ENCODE peak calls at places on chromosomes 12 and 14, in five cellular contexts. L, V, W, Y and B are unnamed samples. For H3K36me3, the result is how much of the 10 kb centered on the place peaks cover.

GRCh38 chr12:64618953-64619590 is 8.8 kb downstream of the RASSF3 start:
- DNase-seq in W (no peak), Y (no peak), L (no peak), V (no peak), B (peak)

GRCh38 chr12:6777386-6777785 is 5.1 kb downstream of the LAG3 start:
- DNase-seq in Y (no peak), W (no peak), L (no peak), V (no peak), B (no peak)

GRCh38 chr12:58349161-58349560 is 407.8 kb downstream of the ATP23 start:
- DNase-seq in W (no peak), Y (no peak), L (no peak), V (no peak), B (no peak)

GRCh38 chr14:96592591-96593388 is 90.6 kb downstream of the PAPOLA start:
- DNase-seq in W (peak), V (no peak), L (peak), Y (peak), B (peak)

GRCh38 chr12:38932320-38932719 is 26.9 kb upstream of the CPNE8 start:
- DNase-seq in V (no peak), Y (no peak), W (no peak), L (no peak), B (no peak)

GRCh38 chr12:44616385-44616784 is 259.7 kb downstream of the NELL2 start:
- DNase-seq in Y (no peak), W (no peak), V (no peak), L (no peak), B (no peak)

GRCh38 chr12:131795688-131796410 is 32.3 kb upstream of the MMP17 start:
- DNase-seq in L (no peak), V (no peak), Y (no peak), W (no peak), B (no peak)

GRCh38 chr12:29561736-29562135 is 64.2 kb upstream of the OVCH1 start:
- DNase-seq in W (no peak), L (no peak), Y (no peak), V (no peak), B (no peak)

GRCh38 chr14:96940009-96940408 is 142.8 kb downstream of the VRK1 start:
- DNase-seq in V (no peak), Y (no peak), L (no peak), W (no peak), B (no peak)

GRCh38 chr12:118015306-118015705 is 1.2 kb upstream of the RFC5 start:
- DNase-seq in W (no peak), L (no peak), V (no peak), Y (no peak), B (no peak)

GRCh38 chr12:4448943-4449861 is 3.6 kb upstream of the FGF6 start:
- DNase-seq in V (no peak), L (no peak), Y (no peak), W (no peak), B (no peak)

GRCh38 chr12:15534322-15534721 is 212.0 kb downstream of the PTPRO start:
- DNase-seq in V (no peak), L (no peak), W (no peak), Y (no peak), B (no peak)

GRCh38 chr14:57634335-57634734 is 140.7 kb upstream of the CCDC198 start:
- DNase-seq in V (no peak), W (no peak), Y (no peak), L (no peak), B (no peak)

GRCh38 chr14:23588884-23589598 is 10.5 kb upstream of the JPH4 start:
- DNase-seq in W (peak), Y (peak), L (peak), V (peak), B (peak)

GRCh38 chr12:105622220-105622619 is 291.7 kb downstream of the C12orf75 start:
- DNase-seq in L (no peak), W (no peak), V (no peak), Y (no peak), B (no peak)

GRCh38 chr12:117342682-117343081 is 18.7 kb downstream of the NOS1 start:
- DNase-seq in L (no peak), Y (no peak), W (no peak), V (no peak), B (no peak)

GRCh38 chr12:84875241-84875640 is 37.4 kb downstream of the SLC6A15 start:
- DNase-seq in L (no peak), V (no peak), W (no peak), Y (no peak), B (no peak)

GRCh38 chr12:45575823-45576448 is 153.6 kb upstream of the ARID2 start:
- DNase-seq in L (no peak), Y (no peak), W (no peak), V (no peak), B (peak)

GRCh38 chr12:120903818-120904773 is at the start of gene SPPL3:
- DNase-seq in W (peak), Y (peak), L (peak), V (peak), B (peak)

GRCh38 chr12:89451876-89452275 is 72.7 kb downstream of the GALNT4 start:
- DNase-seq in V (no peak), W (no peak), L (peak), Y (no peak), B (no peak)

GRCh38 chr12:130715150-130715995 is 726 bp downstream of the RIMBP2 start:
- DNase-seq in W (peak), Y (no peak), V (peak), L (no peak), B (peak)

GRCh38 chr12:100724071-100724470 is 70.5 kb upstream of the ANO4 start:
- DNase-seq in V (no peak), Y (no peak), W (no peak), L (no peak), B (no peak)

GRCh38 chr12:12899530-12900380 is 8.4 kb downstream of the GPRC5A start:
- DNase-seq in L (no peak), Y (no peak), V (peak), W (no peak), B (peak)

GRCh38 chr12:52522346-52523011 is 2.3 kb upstream of the KRT5 start:
- DNase-seq in L (no peak), V (no peak), Y (peak), W (no peak), B (no peak)

GRCh38 chr12:110637869-110638441 is 24.0 kb downstream of the TCTN1 start:
- DNase-seq in V (no peak), L (no peak), Y (no peak), W (no peak), B (no peak)

GRCh38 chr14:63039800-63040380 is 5.4 kb downstream of the KCNH5 start:
- DNase-seq in W (no peak), V (no peak), L (no peak), Y (no peak), B (no peak)

GRCh38 chr12:107651867-107652449 is 33.6 kb upstream of the PWP1 start:
- DNase-seq in Y (no peak), V (no peak), W (no peak), L (no peak), B (no peak)

GRCh38 chr12:12376636-12377448 is 20.0 kb downstream of the BORCS5 start:
- DNase-seq in L (no peak), V (no peak), W (no peak), Y (no peak), B (peak)

GRCh38 chr14:22466520-22466919 is 122.5 kb downstream of the DAD1 start:
- DNase-seq in W (no peak), V (no peak), Y (no peak), L (no peak), B (peak)

GRCh38 chr14:29216316-29216715 is 449.7 kb downstream of the FOXG1 start:
- DNase-seq in Y (no peak), L (no peak), V (no peak), W (no peak), B (no peak)

GRCh38 chr14:60532442-60532841 is 23.5 kb downstream of the SIX6 start:
- DNase-seq in W (no peak), V (no peak), Y (no peak), L (no peak), B (no peak)

GRCh38 chr12:50633950-50634349 is 129.2 kb downstream of the DIP2B start:
- DNase-seq in V (no peak), L (no peak), Y (no peak), W (no peak), B (no peak)

GRCh38 chr12:75783093-75783877 is 248.3 kb downstream of the PHLDA1 start:
- DNase-seq in V (no peak), W (no peak), Y (peak), L (no peak), B (no peak)

GRCh38 chr12:89311703-89312293 is 40.5 kb downstream of the DUSP6 start:
- DNase-seq in W (no peak), Y (peak), V (no peak), L (no peak), B (no peak)

GRCh38 chr12:118544569-118544968 is 168.2 kb downstream of the SUDS3 start:
- DNase-seq in L (no peak), V (no peak), W (no peak), Y (no peak), B (no peak)

GRCh38 chr12:53735556-53735955 is 8.3 kb upstream of the CALCOCO1 start:
- DNase-seq in Y (peak), L (peak), V (no peak), W (peak), B (no peak)

GRCh38 chr14:93930296-93930988 is 3.3 kb downstream of the FAM181A start:
- DNase-seq in W (no peak), V (no peak), Y (no peak), L (no peak), B (no peak)
- TF ChIP-seq CTCF in W (no peak), V (no peak), Y (no peak), L (no peak), B (no peak)

DNA sequence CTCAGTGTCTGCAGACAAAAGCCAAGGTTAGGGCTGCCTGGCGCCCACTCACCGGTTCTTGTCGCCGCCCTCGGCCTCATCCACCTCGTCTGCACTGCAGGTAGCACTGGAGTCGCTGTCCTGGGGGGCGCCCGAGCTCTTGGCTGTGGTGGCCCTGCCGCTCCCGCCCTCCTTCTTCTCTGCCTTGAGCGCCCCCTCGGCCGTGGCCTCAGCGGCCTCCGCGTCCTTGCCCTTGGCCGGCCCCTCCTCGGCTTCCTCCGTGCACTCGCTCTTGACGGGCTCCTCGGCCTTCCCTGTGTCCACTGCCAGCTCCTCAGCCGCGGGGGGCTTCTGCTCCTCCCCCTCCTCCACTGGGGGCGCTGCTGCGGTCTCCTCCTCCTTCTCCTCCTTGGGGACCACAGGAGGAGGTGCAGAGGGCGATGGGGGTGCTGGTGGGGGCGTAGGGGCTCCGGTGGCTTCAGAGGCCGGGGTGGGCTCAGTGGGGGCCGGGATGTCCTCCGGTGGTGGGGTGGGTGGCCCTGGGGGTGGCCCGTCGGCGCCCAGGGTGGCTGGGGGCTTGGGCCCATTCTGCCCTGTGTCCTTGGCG is 77.2 kb downstream of the RFLNA start:
- DNase-seq in V (peak), Y (no peak), L (no peak), W (no peak), B (no peak)
- H3K36me3 ChIP-seq in V (under half), Y (under half), L (half or more), W (half or more), B (under half)

GRCh38 chr14:104820669-104821228 is 19.8 kb downstream of the ZBTB42 start:
- DNase-seq in Y (no peak), V (peak), W (peak), L (no peak), B (no peak)
- TF ChIP-seq CTCF in Y (peak), V (no peak), W (peak), L (peak), B (no peak)

GRCh38 chr12:112175361-112176155 is 50.2 kb downstream of the TRAFD1 start:
- DNase-seq in W (no peak), L (no peak), Y (no peak), V (no peak), B (no peak)
- H3K36me3 ChIP-seq in W (half or more), L (half or more), Y (under half), V (under half), B (under half)

GRCh38 chr14:76083796-76084195 is 67.9 kb upstream of the GPATCH2L start:
- DNase-seq in V (no peak), Y (no peak), W (no peak), L (no peak), B (no peak)

GRCh38 chr14:76085358-76085757 is 66.4 kb upstream of the GPATCH2L start:
- DNase-seq in L (no peak), W (no peak), Y (no peak), V (no peak), B (no peak)

GRCh38 chr14:76086636-76087035 is 65.1 kb upstream of the GPATCH2L start:
- DNase-seq in V (no peak), W (no peak), L (no peak), Y (no peak), B (no peak)

GRCh38 chr14:76081642-76082041 is 70.1 kb upstream of the GPATCH2L start:
- DNase-seq in Y (no peak), V (no peak), L (no peak), W (no peak), B (no peak)

DNA sequence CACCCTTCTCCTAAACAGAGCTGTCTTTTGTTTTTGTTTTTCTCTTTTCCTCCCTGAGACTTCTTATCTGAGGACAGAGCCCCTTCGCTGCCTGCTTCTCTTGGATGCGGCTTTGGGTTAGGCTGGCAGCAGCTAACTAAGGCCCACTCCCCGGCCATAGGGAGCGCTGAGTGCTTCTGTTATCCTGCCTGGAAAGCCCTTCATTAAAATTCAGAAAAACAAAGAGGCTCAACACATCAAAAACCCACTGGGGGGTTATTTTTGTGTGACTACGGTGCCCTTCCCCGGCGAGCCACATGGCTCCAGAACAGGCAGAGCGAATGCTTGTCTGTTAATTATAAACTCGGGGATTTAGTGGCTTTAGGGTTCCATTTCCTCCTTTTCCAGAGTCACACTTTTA is 67.3 kb upstream of the GPATCH2L start:
- DNase-seq in W (no peak), L (no peak), Y (no peak), V (no peak), B (no peak)
- TF ChIP-seq CTCF in W (no peak), L (no peak), Y (no peak), V (no peak), B (no peak)

DNA sequence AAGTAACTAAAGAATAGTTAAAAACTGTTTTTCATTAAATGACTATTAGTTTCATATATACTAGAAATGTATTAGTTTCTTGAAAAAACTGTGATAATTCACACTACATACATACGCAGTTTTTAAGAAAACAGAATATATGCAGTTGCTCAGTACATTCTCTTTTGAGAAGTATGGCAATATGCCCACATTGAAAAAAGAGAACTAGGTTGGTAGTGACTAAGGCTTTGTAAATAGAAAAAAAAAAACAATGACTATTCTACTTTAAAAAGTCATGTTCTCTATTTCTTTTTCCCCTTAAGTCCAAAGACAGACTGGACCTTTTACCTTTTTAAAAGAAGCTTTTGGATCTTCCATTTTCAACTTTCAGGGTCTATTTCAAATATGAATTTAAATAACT is 25.0 kb downstream of the SNX6 start:
- DNase-seq in Y (no peak), L (no peak), V (no peak), W (no peak), B (no peak)
- H3K36me3 ChIP-seq in Y (under half), L (half or more), V (under half), W (half or more), B (under half)

GRCh38 chr14:31270196-31270772 is 62.7 kb upstream of the HECTD1 start:
- DNase-seq in L (no peak), V (no peak), W (no peak), Y (peak), B (no peak)
- TF ChIP-seq CTCF in L (peak), V (no peak), W (no peak), Y (no peak), B (peak)

GRCh38 chr14:21233457-21234076 is 35.7 kb downstream of the HNRNPC start:
- DNase-seq in L (no peak), Y (no peak), V (no peak), W (no peak), B (no peak)
- H3K36me3 ChIP-seq in L (half or more), Y (under half), V (under half), W (under half), B (under half)

GRCh38 chr14:88851587-88851986 is 27.1 kb downstream of the TTC8 start:
- DNase-seq in L (no peak), Y (no peak), W (no peak), V (no peak), B (no peak)
- TF ChIP-seq CTCF in L (no peak), Y (no peak), W (no peak), V (no peak), B (no peak)

GRCh38 chr12:55955800-55956508 is 9.9 kb downstream of the PMEL start:
- DNase-seq in Y (no peak), V (no peak), W (peak), L (no peak), B (no peak)
- H3K36me3 ChIP-seq in Y (under half), V (under half), W (under half), L (under half), B (under half)